ENCODE peak calls at places on chromosome 14, in six cellular contexts. W is testis, K is colonic mucosa, B is tibial artery, S is choroid plexus epithelial cell, U is fibroblast of lung. P is an unnamed sample.

GRCh38 chr14:93946104-93946503 is 19.0 kb downstream of the FAM181A start:
- DNase-seq in K (no peak), S (peak; percentile 61), U (peak; percentile 27), B (no peak), W (no peak), P (no peak)

GRCh38 chr14:71586131-71586893 is 345.9 kb upstream of the RGS6 start:
- DNase-seq in S (peak; percentile 77), U (peak; percentile 73), K (no peak), B (peak; percentile 71), W (peak; percentile 65), P (no peak)

GRCh38 chr14:103521438-103521961 is 1.1 kb downstream of the CKB start:
- DNase-seq in K (peak; percentile 63), U (no peak), W (no peak), B (no peak), S (no peak), P (no peak)

GRCh38 chr14:101380940-101381339 is 180.4 kb upstream of the DIO3 start:
- DNase-seq in K (no peak), S (no peak), W (no peak), B (no peak), U (no peak), P (no peak)

GRCh38 chr14:88170333-88170732 is 152.7 kb downstream of the KCNK10 start:
- DNase-seq in K (no peak), B (no peak), U (no peak), S (no peak), W (no peak), P (no peak)

GRCh38 chr14:89507926-89508460 is 91.0 kb upstream of the FOXN3 start:
- DNase-seq in B (no peak), S (no peak), U (peak; percentile 62), K (no peak), W (no peak), P (no peak)

GRCh38 chr14:58822856-58823255 is 185.1 kb downstream of the DACT1 start:
- DNase-seq in B (no peak), S (no peak), U (no peak), W (no peak), K (no peak), P (no peak)

GRCh38 chr14:104977681-104978647 is at the start of gene AHNAK2:
- DNase-seq in S (peak; percentile 68), K (peak; percentile 75), B (peak; percentile 83), U (peak; percentile 70), W (peak; percentile 79), P (no peak)

GRCh38 chr14:64569108-64570045 is 19.6 kb downstream of the PPP1R36 start:
- DNase-seq in K (no peak), S (peak; percentile 86), W (peak; percentile 45), B (peak; percentile 88), U (peak; percentile 77), P (no peak)

GRCh38 chr14:61300209-61300608 is 19.1 kb upstream of the TMEM30B start:
- DNase-seq in K (no peak), B (no peak), S (no peak), U (no peak), W (no peak), P (no peak)

GRCh38 chr14:61516957-61517356 is 178.4 kb upstream of the HIF1A start:
- DNase-seq in U (no peak), K (no peak), W (no peak), B (no peak), S (no peak), P (no peak)

GRCh38 chr14:68691031-68691864 is 101.6 kb downstream of the ZFP36L1 start:
- DNase-seq in U (no peak), W (peak; percentile 59), B (peak; percentile 54), K (no peak), S (no peak), P (no peak)

GRCh38 chr14:104094709-104095425 is 9.4 kb downstream of the ASPG start:
- DNase-seq in B (no peak), W (peak; percentile 82), U (peak; percentile 25), S (peak; percentile 62), K (peak; percentile 82), P (no peak)

GRCh38 chr14:24952851-24953666 is 96.9 kb downstream of the STXBP6 start:
- DNase-seq in K (no peak), B (no peak), S (no peak), W (no peak), U (no peak), P (no peak)

GRCh38 chr14:93994919-93995682 is 2.0 kb upstream of the CCDC197 start:
- DNase-seq in U (peak; percentile 46), B (peak; percentile 94), W (peak; percentile 21), K (no peak), S (no peak), P (no peak)

GRCh38 chr14:90444077-90444696 is 47.4 kb downstream of the CALM1 start:
- DNase-seq in S (peak; percentile 19), U (no peak), B (no peak), W (no peak), K (no peak), P (no peak)

GRCh38 chr14:102026934-102027333 is 59.9 kb downstream of the HSP90AA1 start:
- DNase-seq in S (no peak), U (no peak), W (no peak), B (no peak), K (no peak), P (no peak)

GRCh38 chr14:90544566-90544965 is 147.7 kb downstream of the CALM1 start:
- DNase-seq in W (no peak), U (no peak), K (no peak), B (no peak), S (no peak), P (no peak)

GRCh38 chr14:90522585-90523191 is 125.9 kb downstream of the CALM1 start:
- DNase-seq in W (peak; percentile 96), U (no peak), S (peak; percentile 24), K (no peak), B (peak; percentile 93), P (no peak)

GRCh38 chr14:91417983-91418386 is 365 bp upstream of the CCDC88C start:
- DNase-seq in U (no peak), K (no peak), B (no peak), S (no peak), W (peak; percentile 41), P (no peak)

GRCh38 chr14:35406811-35407630 is 2.5 kb upstream of the NFKBIA start:
- DNase-seq in K (no peak), W (no peak), U (peak; percentile 81), S (peak; percentile 81), B (no peak), P (no peak)

GRCh38 chr14:78143489-78144145 is 26.6 kb upstream of the NRXN3 start:
- DNase-seq in K (no peak), B (no peak), W (no peak), U (no peak), S (peak; percentile 1), P (no peak)

GRCh38 chr14:96139879-96140278 is 64.8 kb upstream of the BDKRB2 start:
- DNase-seq in U (no peak), W (no peak), B (no peak), S (no peak), K (no peak), P (no peak)

GRCh38 chr14:54219281-54220121 is 177.3 kb upstream of the CDKN3 start:
- DNase-seq in K (no peak), U (no peak), W (no peak), B (no peak), S (no peak), P (no peak)

GRCh38 chr14:76811561-76811960 is 1.1 kb downstream of the ANGEL1 start:
- DNase-seq in K (no peak), B (no peak), W (no peak), S (peak; percentile 30), U (no peak), P (no peak)

GRCh38 chr14:36901846-36902245 is 240.2 kb downstream of the PAX9 start:
- DNase-seq in B (no peak), U (peak; percentile 10), K (no peak), S (peak; percentile 17), W (no peak), P (no peak)

GRCh38 chr14:79144891-79145290 is 974.7 kb downstream of the NRXN3 start:
- DNase-seq in S (no peak), K (no peak), B (no peak), U (no peak), W (no peak), P (no peak)

GRCh38 chr14:103101964-103102688 is 7.6 kb downstream of the EXOC3L4 start:
- DNase-seq in U (no peak), B (no peak), W (no peak), K (no peak), S (no peak), P (no peak)

GRCh38 chr14:64069634-64070359 is 217.0 kb downstream of the SYNE2 start:
- DNase-seq in S (no peak), U (no peak), W (no peak), B (no peak), K (no peak), P (no peak)

DNA sequence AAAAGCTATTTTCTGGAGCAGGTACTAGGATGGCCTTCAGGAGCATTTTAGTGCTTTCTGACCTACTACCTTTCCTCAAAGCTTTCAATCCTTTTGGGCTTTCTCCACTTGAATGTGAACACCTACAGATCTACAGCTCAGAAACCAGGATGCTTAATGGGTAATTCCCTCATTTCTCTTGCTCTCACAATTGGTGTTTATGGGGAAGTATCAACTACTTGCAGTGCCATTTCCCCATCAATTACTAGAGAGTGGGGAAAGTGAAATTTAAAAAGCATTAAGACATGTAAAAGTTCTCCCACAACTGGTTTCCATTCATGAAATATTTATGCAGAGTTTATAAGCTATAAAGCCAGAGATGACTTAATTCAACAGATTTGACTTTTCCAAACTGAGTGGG is 2.1 kb upstream of the YY1 start:
- DNase-seq in K (no peak), B (no peak), U (no peak), W (no peak), S (no peak), P (no peak)
- H3K4me3 ChIP-seq in K (peak overlapping the region; percentile 82), B (no peak overlapping the region), U (peak overlapping the region; percentile 47), W (no peak overlapping the region), S (peak overlapping the region; percentile 83), P (peak overlapping the region; percentile 67)

GRCh38 chr14:39988939-39989338 is 556.7 kb upstream of the FBXO33 start:
- DNase-seq in U (peak; percentile 0), W (no peak), S (peak; percentile 43), K (no peak), B (no peak), P (no peak)
- TF ChIP-seq CTCF in U (peak; percentile 10), W (no peak), S (peak; percentile 25), K (peak; percentile 23), B (no peak), P (peak; percentile 10)

GRCh38 chr14:26596722-26597030 is 1.2 kb downstream of the NOVA1 start:
- DNase-seq in W (peak; percentile 22), B (peak; percentile 52), K (peak; percentile 18), S (no peak), U (peak; percentile 25), P (no peak)

GRCh38 chr14:26597136-26598080 is at the start of gene NOVA1:
- DNase-seq in W (peak; percentile 54), U (peak; percentile 20), B (peak; percentile 66), S (peak; percentile 42), K (peak; percentile 38), P (no peak)

GRCh38 chr14:26594148-26594547 is 3.7 kb downstream of the NOVA1 start:
- DNase-seq in U (peak; percentile 19), B (no peak), K (no peak), S (no peak), W (no peak), P (no peak)

GRCh38 chr14:26594756-26595545 is 2.9 kb downstream of the NOVA1 start:
- DNase-seq in B (no peak), K (no peak), U (no peak), W (no peak), S (no peak), P (no peak)

GRCh38 chr14:26595922-26596721 is 1.7 kb downstream of the NOVA1 start:
- DNase-seq in K (no peak), B (no peak), U (peak; percentile 41), S (no peak), W (no peak), P (no peak)
- H3K4me3 ChIP-seq in K (peak overlapping the region; percentile 57), B (peak overlapping the region; percentile 70), U (peak overlapping the region; percentile 80), S (peak overlapping the region; percentile 69), W (peak overlapping the region; percentile 69), P (no peak overlapping the region)

GRCh38 chr14:21723431-21724045 is 49.9 kb upstream of the OR4E1 start:
- DNase-seq in S (peak; percentile 4), W (peak; percentile 67), U (no peak), K (peak; percentile 46), B (no peak), P (no peak)
- TF ChIP-seq CTCF in S (peak; percentile 10), W (no peak), U (no peak), K (no peak), B (no peak), P (peak; percentile 68)